ENCODE peak calls at places on chromosomes 13 and 19, in six cellular contexts. H is AG04449, K is psoas muscle, D is ascending aorta, V is AG04450, L is heart left ventricle. J is an unnamed sample.

GRCh38 chr19:42683917-42684513 is 56.3 kb downstream of the PSG3 start:
- DNase-seq in K (no peak), D (no peak), H (no peak), L (no peak), V (no peak), J (no peak)

GRCh38 chr13:51666316-51666715 is 82.1 kb downstream of the WDFY2 start:
- DNase-seq in H (no peak), D (no peak), L (no peak), K (no peak), V (no peak), J (no peak)

GRCh38 chr19:52170863-52171320 is 529 bp downstream of the ZNF836 start:
- DNase-seq in K (peak; percentile 64), D (no peak), V (no peak), H (no peak), L (peak; percentile 27), J (no peak)

GRCh38 chr19:38952395-38953165 is 21.8 kb downstream of the MRPS12 start:
- DNase-seq in L (no peak), K (no peak), D (no peak), V (no peak), H (no peak), J (peak; percentile 68)

GRCh38 chr13:105165449-105166125 is 1369.9 kb downstream of the EFNB2 start:
- DNase-seq in K (no peak), D (no peak), L (no peak), V (no peak), H (no peak), J (peak; percentile 7)

GRCh38 chr13:23822252-23822824 is 66.9 kb downstream of the MIPEP start:
- DNase-seq in V (no peak), L (no peak), H (no peak), D (no peak), K (no peak), J (no peak)

GRCh38 chr19:41570179-41570578 is 5.8 kb upstream of the CEACAM21 start:
- DNase-seq in L (no peak), D (no peak), V (no peak), H (no peak), K (no peak), J (no peak)

GRCh38 chr13:29573190-29573589 is 22.3 kb downstream of the SLC7A1 start:
- DNase-seq in V (no peak), L (peak; percentile 27), H (no peak), D (no peak), K (peak; percentile 70), J (no peak)

GRCh38 chr13:20505405-20506366 is 20.0 kb downstream of the CRYL1 start:
- DNase-seq in L (no peak), H (no peak), V (no peak), K (no peak), D (no peak), J (no peak)

GRCh38 chr13:28486144-28486543 is 8.8 kb downstream of the FLT1 start:
- DNase-seq in K (no peak), H (no peak), L (no peak), V (no peak), D (no peak), J (no peak)

GRCh38 chr13:77422724-77423123 is 95.8 kb upstream of the MYCBP2 start:
- DNase-seq in D (no peak), V (no peak), K (no peak), L (no peak), H (no peak), J (no peak)

GRCh38 chr19:17389288-17389687 is 4.7 kb downstream of the CCDC194 start:
- DNase-seq in V (no peak), H (no peak), D (no peak), L (no peak), K (no peak), J (no peak)

GRCh38 chr13:59038824-59039223 is 1124.9 kb downstream of the DIAPH3 start:
- DNase-seq in L (no peak), H (no peak), K (no peak), D (no peak), V (no peak), J (peak; percentile 31)

GRCh38 chr19:41327499-41328156 is 17.7 kb downstream of the CCDC97 start:
- DNase-seq in D (no peak), V (no peak), H (no peak), K (peak; percentile 85), L (peak; percentile 84), J (no peak)

GRCh38 chr19:33472696-33473624 is 48.6 kb downstream of the PEPD start:
- DNase-seq in H (peak; percentile 97), D (no peak), K (no peak), L (no peak), V (peak; percentile 72), J (peak; percentile 53)

GRCh38 chr13:52809310-52809769 is 39.1 kb downstream of the PCDH8 start:
- DNase-seq in K (no peak), V (no peak), H (no peak), L (peak; percentile 70), D (no peak), J (peak; percentile 39)

GRCh38 chr13:24172071-24172470 is 11.6 kb downstream of the SPATA13 start:
- DNase-seq in D (no peak), L (no peak), V (no peak), K (no peak), H (no peak), J (no peak)

GRCh38 chr19:36222503-36222902 is 7.6 kb downstream of the ZNF146 start:
- DNase-seq in L (no peak), K (no peak), H (no peak), V (no peak), D (no peak), J (no peak)

GRCh38 chr19:36221474-36221873 is 6.6 kb downstream of the ZNF146 start:
- DNase-seq in V (no peak), D (no peak), L (no peak), H (no peak), K (no peak), J (no peak)

GRCh38 chr19:36225219-36225892 is 10.4 kb downstream of the ZNF146 start:
- DNase-seq in V (peak; percentile 23), L (no peak), K (no peak), D (no peak), H (no peak), J (no peak)
- H3K4me3 ChIP-seq in V (peak overlapping the region; percentile 35), L (no peak overlapping the region), K (no peak overlapping the region), D (no peak overlapping the region), H (no peak overlapping the region), J (no peak overlapping the region)

GRCh38 chr19:3736106-3736724 is 25.3 kb downstream of the APBA3 start:
- DNase-seq in V (no peak), H (no peak), D (no peak), K (no peak), L (no peak), J (no peak)

GRCh38 chr19:3730457-3730958 is 22.3 kb downstream of the TJP3 start:
- DNase-seq in K (no peak), V (no peak), H (no peak), L (no peak), D (no peak), J (no peak)

GRCh38 chr19:3734310-3734600 is 26.1 kb downstream of the TJP3 start:
- DNase-seq in K (no peak), V (no peak), L (no peak), H (no peak), D (no peak), J (no peak)

GRCh38 chr19:3733549-3734309 is 25.5 kb downstream of the TJP3 start:
- DNase-seq in K (no peak), L (no peak), D (no peak), H (no peak), V (no peak), J (no peak)

DNA sequence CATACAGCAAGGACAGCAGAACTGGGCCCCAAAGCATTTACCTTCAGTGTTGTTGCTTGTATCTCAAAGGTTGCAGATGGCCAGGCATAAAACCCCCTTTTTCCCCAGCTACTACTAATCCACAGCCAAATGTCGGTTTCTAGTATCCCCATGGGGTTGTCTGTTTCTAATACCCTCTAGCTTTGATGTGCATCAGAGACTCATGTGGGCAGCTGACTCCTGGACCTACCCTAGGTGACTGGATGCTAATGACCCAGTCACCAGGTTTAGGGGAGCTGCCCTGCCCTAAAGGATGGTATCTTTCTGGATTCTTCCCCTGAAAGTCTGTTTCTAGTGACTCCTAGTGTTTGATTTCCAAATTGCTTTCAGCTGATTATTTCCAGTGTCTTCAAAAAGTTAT is 23.9 kb downstream of the TJP3 start:
- DNase-seq in V (no peak), K (no peak), H (no peak), D (no peak), L (no peak), J (no peak)
- TF ChIP-seq CTCF in V (no peak), K (no peak), H (no peak), D (no peak), L (no peak), J (no peak)

DNA sequence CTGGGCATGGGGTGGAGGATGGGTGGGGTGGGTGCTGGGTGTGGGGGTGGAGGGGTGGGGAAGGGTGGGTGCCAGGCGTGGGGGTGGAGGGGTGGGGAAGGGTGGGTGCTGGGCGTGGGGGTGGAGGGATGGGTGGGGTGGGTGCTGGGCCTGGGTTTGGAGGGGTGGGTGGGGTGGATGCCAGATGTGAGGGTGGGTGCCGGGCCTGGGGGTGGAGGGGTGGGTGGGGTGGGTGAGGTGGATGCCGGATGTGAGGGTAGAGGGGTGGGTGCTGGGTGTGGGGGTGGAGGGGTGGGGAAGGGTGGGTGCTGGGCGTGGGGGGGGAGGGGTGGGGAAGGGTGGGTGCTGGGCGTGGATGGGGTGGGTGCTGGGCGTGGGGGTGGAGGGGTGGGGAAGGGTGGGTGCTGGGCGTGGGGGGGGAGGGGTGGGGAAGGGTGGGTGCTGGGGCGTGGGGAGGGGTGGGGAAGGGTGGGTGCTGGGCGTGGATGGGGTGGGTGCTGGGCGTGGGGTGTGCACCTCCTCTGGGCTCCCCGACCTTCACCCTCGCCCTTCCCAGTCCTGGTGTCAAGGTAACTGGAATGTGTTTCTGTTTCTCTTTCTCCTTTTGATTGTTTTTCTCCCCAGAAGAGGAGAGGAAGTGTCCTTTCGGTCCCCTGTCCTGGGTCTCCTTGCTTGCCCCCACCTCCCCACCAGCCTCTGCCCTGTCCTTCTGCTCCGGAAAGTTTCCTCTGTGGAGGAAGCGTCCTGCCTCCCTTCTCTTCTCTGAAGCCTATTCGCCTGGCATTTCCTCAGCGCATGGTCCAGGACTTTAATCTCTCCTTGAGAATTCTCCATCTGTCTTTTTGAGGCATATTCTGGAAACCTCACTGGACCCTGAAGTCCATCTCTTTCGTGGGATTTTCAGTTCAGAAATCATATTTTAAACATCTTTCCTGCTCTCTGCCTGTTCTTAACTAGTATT is 22.9 kb upstream of the CFAP97D2 start:
- DNase-seq in L (no peak), V (no peak), D (no peak), H (no peak), K (no peak), J (no peak)
- H3K4me3 ChIP-seq in L (no peak overlapping the region), V (no peak overlapping the region), D (no peak overlapping the region), H (no peak overlapping the region), K (no peak overlapping the region), J (no peak overlapping the region)

DNA sequence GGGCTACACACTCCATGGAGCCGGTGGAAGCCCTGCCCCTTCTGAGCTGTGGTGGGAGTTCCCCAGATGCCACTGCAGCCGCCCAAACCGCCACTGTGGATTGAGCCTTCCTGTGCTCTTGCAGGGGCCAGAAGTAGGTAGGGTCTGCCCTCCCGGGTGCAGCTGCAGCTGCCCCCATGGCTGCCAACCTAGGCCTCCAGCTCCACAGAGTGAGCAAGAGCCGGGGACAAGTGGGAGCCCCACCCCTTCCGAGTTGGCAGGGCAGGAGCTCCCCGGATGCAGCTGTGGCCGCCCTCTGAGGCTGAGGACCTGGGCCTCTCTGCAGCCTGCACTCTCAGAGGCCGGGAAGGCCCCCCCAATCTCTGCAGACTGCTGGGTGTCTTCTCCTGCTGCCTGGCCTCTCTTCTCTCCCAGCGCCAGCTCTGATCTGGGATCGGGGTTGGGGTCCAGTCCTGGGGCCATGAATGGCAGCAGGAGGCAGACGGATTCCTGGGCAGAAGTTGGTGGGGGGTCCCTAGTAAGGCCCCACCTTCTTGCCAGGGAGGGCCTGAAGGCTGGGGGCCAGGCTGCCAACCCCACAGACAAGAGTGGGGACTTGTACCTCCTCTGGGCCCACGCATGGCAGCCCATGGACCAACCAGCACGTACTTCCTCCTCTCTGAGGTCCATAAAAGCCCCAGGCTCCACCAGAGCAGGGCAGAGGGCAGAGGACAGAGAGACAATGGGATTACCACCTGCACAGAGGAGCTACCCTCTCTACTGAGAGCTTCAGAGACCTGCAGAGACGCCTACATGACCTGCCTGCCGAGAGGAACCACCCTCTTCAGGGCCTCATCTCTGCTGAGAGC is 28.9 kb downstream of the AP2S1 start:
- DNase-seq in V (no peak), H (no peak), D (no peak), L (no peak), K (no peak), J (no peak)
- TF ChIP-seq CTCF in V (no peak), H (no peak), D (no peak), L (no peak), K (no peak), J (no peak)

J was measured in kidney epithelial cell.